ENCODE peak calls at places on chromosome 11, in nine cellular contexts. D is frontal cortex; Q is HEK293T; X is NCI-H446; M is hypothalamus; B is activated gamma-delta T cell treated with Interleukin-2 at 50 U/mL for 16 hours; F is KG1; H is stimulated activated CD8-positive, alpha-beta memory T cell treated with anti-CD3 and anti-CD28 coated beads, Interleukin-15, amount 100 ng/mL, for 1 hour; R is head of caudate nucleus. A is an unnamed sample.

GRCh38 chr11:115112779-115113178 is 391.4 kb downstream of the CADM1 start:
- DNase-seq in M (no peak), B (no peak), D (no peak), X (no peak), R (no peak), Q (no peak), H (no peak), F (no peak), A (no peak)

GRCh38 chr11:72227316-72228228 is 3.0 kb downstream of the INPPL1 start:
- DNase-seq in X (peak), H (no peak), B (no peak), F (no peak), R (peak), M (peak), Q (no peak), D (peak), A (no peak)

GRCh38 chr11:27497284-27497866 is 9.2 kb downstream of the LIN7C start:
- DNase-seq in B (no peak), F (peak), M (no peak), D (no peak), R (no peak), H (no peak), X (no peak), Q (no peak), A (peak)

GRCh38 chr11:11669447-11669846 is 47.6 kb upstream of the GALNT18 start:
- DNase-seq in D (no peak), H (no peak), X (no peak), Q (peak), R (no peak), M (no peak), F (no peak), B (no peak), A (no peak)

GRCh38 chr11:73310076-73310475 is 2.0 kb downstream of the ARHGEF17 start:
- DNase-seq in F (no peak), X (no peak), M (no peak), B (no peak), Q (no peak), R (no peak), D (no peak), H (no peak), A (no peak)

GRCh38 chr11:111347002-111347722 is 31.9 kb downstream of the POU2AF1 start:
- DNase-seq in R (no peak), X (no peak), M (no peak), Q (no peak), D (no peak), B (no peak), H (no peak), F (no peak), A (no peak)

GRCh38 chr11:44577231-44577834 is 11.9 kb downstream of the CD82 start:
- DNase-seq in H (no peak), B (no peak), D (no peak), F (no peak), X (no peak), M (no peak), Q (no peak), R (no peak), A (no peak)

GRCh38 chr11:116240661-116241060 is 532.1 kb downstream of the BUD13 start:
- DNase-seq in Q (no peak), F (no peak), X (no peak), M (no peak), R (no peak), D (no peak), H (no peak), B (no peak), A (no peak)

GRCh38 chr11:6210274-6210955 is 5.1 kb downstream of the C11orf42 start:
- DNase-seq in F (no peak), B (no peak), X (no peak), M (no peak), Q (no peak), H (no peak), R (no peak), D (no peak), A (no peak)

GRCh38 chr11:110777765-110778164 is 65.5 kb upstream of the ARHGAP20 start:
- DNase-seq in M (no peak), H (no peak), F (no peak), Q (no peak), R (no peak), D (no peak), B (no peak), X (no peak), A (no peak)